ENCODE peak calls at places on chromosomes 5 and 9, in six cellular contexts. C, F, U, K, W and D are unnamed samples. For H3K27me3 and H3K4me1, the result is how much of the 10 kb centered on the place peaks cover.

GRCh38 chr5:177472460-177473441 is 683 bp downstream of the DBN1 start:
- DNase-seq in F (no peak), W (no peak), U (peak), C (no peak), K (no peak), D (peak)

GRCh38 chr5:3734621-3735020 is 139.0 kb downstream of the IRX1 start:
- DNase-seq in K (no peak), W (no peak), F (no peak), C (no peak), U (no peak), D (no peak)

GRCh38 chr9:100437860-100438805 is 11.2 kb downstream of the MSANTD3 start:
- DNase-seq in K (no peak), U (peak), W (peak), C (no peak), F (peak), D (peak)

GRCh38 chr5:174198541-174198940 is 153.0 kb downstream of the NSG2 start:
- DNase-seq in U (no peak), W (no peak), F (no peak), K (no peak), C (no peak), D (no peak)

GRCh38 chr5:74392698-74393431 is 247.7 kb downstream of the ENC1 start:
- DNase-seq in K (no peak), F (no peak), W (peak), U (no peak), C (no peak), D (no peak)

GRCh38 chr9:121537283-121537682 is 37.6 kb upstream of the GGTA1 start:
- DNase-seq in K (no peak), C (no peak), F (no peak), W (no peak), U (no peak), D (no peak)

GRCh38 chr5:155053482-155053881 is 39.9 kb downstream of the KIF4B start:
- DNase-seq in K (no peak), C (no peak), F (no peak), U (no peak), W (no peak), D (peak)

GRCh38 chr5:3853366-3853765 is 257.7 kb downstream of the IRX1 start:
- DNase-seq in C (no peak), U (no peak), K (no peak), F (no peak), W (no peak), D (no peak)

GRCh38 chr9:13113751-13114150 is 165.7 kb downstream of the MPDZ start:
- DNase-seq in U (no peak), W (peak), C (no peak), F (no peak), K (no peak), D (no peak)

GRCh38 chr9:134564431-134565170 is 77.0 kb upstream of the COL5A1 start:
- DNase-seq in K (no peak), C (no peak), F (peak), U (no peak), W (peak), D (no peak)

GRCh38 chr5:138874771-138875628 is at the start of gene LRRTM2:
- DNase-seq in F (peak), C (no peak), K (no peak), W (peak), U (no peak), D (no peak)

GRCh38 chr5:133198511-133198910 is 146.7 kb downstream of the HSPA4 start:
- DNase-seq in C (no peak), K (no peak), U (no peak), F (peak), W (no peak), D (no peak)

GRCh38 chr9:136418182-136419091 is 8.0 kb downstream of the PMPCA start:
- DNase-seq in C (no peak), F (no peak), K (peak), W (no peak), U (no peak), D (no peak)
- H3K4me3 ChIP-seq in C (no peak), F (no peak), K (no peak), W (no peak), U (no peak), D (no peak)

GRCh38 chr5:43036409-43036808 is 3.7 kb downstream of the ANXA2R start:
- DNase-seq in K (no peak), C (no peak), F (no peak), W (no peak), U (no peak), D (no peak)
- H3K27me3 ChIP-seq in K (under half), C (under half), F (under half), W (under half), U (under half), D (under half)

GRCh38 chr9:113622600-113623400 is 159.3 kb downstream of the RGS3 start:
- DNase-seq in F (peak), C (no peak), U (peak), W (peak), K (no peak), D (peak)

GRCh38 chr9:113623851-113624485 is 160.4 kb downstream of the RGS3 start:
- DNase-seq in W (no peak), C (no peak), U (no peak), F (peak), K (no peak), D (no peak)

GRCh38 chr9:113620377-113621161 is 157.0 kb downstream of the RGS3 start:
- DNase-seq in K (peak), U (peak), W (peak), C (no peak), F (peak), D (peak)

GRCh38 chr9:113621309-113621791 is 157.8 kb downstream of the RGS3 start:
- DNase-seq in C (no peak), W (peak), K (no peak), U (no peak), F (peak), D (no peak)

GRCh38 chr9:113622038-113622437 is 158.5 kb downstream of the RGS3 start:
- DNase-seq in W (no peak), C (no peak), K (no peak), U (no peak), F (no peak), D (no peak)
- H3K4me1 ChIP-seq in W (under half), C (under half), K (under half), U (half or more), F (half or more), D (under half)

GRCh38 chr5:72540759-72541438 is 33.7 kb upstream of the ZNF366 start:
- DNase-seq in U (no peak), K (no peak), W (no peak), C (no peak), F (no peak), D (no peak)
- H3K4me3 ChIP-seq in U (no peak), K (no peak), W (no peak), C (no peak), F (no peak), D (no peak)

GRCh38 chr9:21558627-21559401 is 76.7 kb upstream of the IFNE start:
- DNase-seq in K (no peak), W (peak), F (no peak), C (no peak), U (no peak), D (no peak)
- H3K27me3 ChIP-seq in K (under half), W (under half), F (under half), C (under half), U (under half), D (under half)